ENCODE peak calls at places on chromosome 14, in five cellular contexts. One of them, this sample, is unnamed.
A peak's percentile ranks its signal among the peaks of the same experiment; 100 is the strongest.

GRCh38 chr14:35814371-35815005 is 5.4 kb upstream of the RALGAPA1 start:
- DNase-seq in H54: no peak
- DNase-seq in AG09309: no peak
- DNase-seq in NCI-H2081: peak; percentile 67
- DNase-seq in tibial nerve: no peak
- DNase-seq in this sample: peak; percentile 72

GRCh38 chr14:71533800-71534199 is 398.4 kb upstream of the RGS6 start:
- DNase-seq in NCI-H2081: no peak
- DNase-seq in tibial nerve: no peak
- DNase-seq in H54: no peak
- DNase-seq in AG09309: no peak
- DNase-seq in this sample: no peak

GRCh38 chr14:89810101-89810500 is 144.4 kb downstream of the EFCAB11 start:
- DNase-seq in H54: no peak
- DNase-seq in AG09309: no peak
- DNase-seq in NCI-H2081: no peak
- DNase-seq in tibial nerve: no peak
- DNase-seq in this sample: no peak

GRCh38 chr14:34548472-34548981 is 9.0 kb upstream of the EAPP start:
- DNase-seq in tibial nerve: no peak
- DNase-seq in NCI-H2081: no peak
- DNase-seq in AG09309: no peak
- DNase-seq in H54: no peak
- DNase-seq in this sample: no peak

GRCh38 chr14:78356406-78356805 is 186.2 kb downstream of the NRXN3 start:
- DNase-seq in H54: no peak
- DNase-seq in tibial nerve: no peak
- DNase-seq in NCI-H2081: no peak
- DNase-seq in AG09309: no peak
- DNase-seq in this sample: no peak

GRCh38 chr14:68741839-68742470 is 50.9 kb downstream of the ZFP36L1 start:
- DNase-seq in NCI-H2081: no peak
- DNase-seq in H54: no peak
- DNase-seq in tibial nerve: no peak
- DNase-seq in AG09309: no peak
- DNase-seq in this sample: peak; percentile 87

GRCh38 chr14:29838752-29839151 is 88.9 kb downstream of the PRKD1 start:
- DNase-seq in NCI-H2081: no peak
- DNase-seq in H54: no peak
- DNase-seq in AG09309: no peak
- DNase-seq in tibial nerve: no peak
- DNase-seq in this sample: no peak

GRCh38 chr14:68578597-68578996 is 214.3 kb downstream of the ZFP36L1 start:
- DNase-seq in H54: no peak
- DNase-seq in NCI-H2081: no peak
- DNase-seq in tibial nerve: no peak
- DNase-seq in AG09309: no peak
- DNase-seq in this sample: no peak

GRCh38 chr14:20680363-20680762 is 4.0 kb upstream of the RNASE4 start:
- DNase-seq in tibial nerve: no peak
- DNase-seq in NCI-H2081: no peak
- DNase-seq in AG09309: no peak
- DNase-seq in H54: no peak
- DNase-seq in this sample: no peak

GRCh38 chr14:79357307-79357706 is 854.0 kb downstream of the DIO2 start:
- DNase-seq in NCI-H2081: no peak
- DNase-seq in tibial nerve: no peak
- DNase-seq in AG09309: no peak
- DNase-seq in H54: no peak
- DNase-seq in this sample: no peak